ENCODE peak calls at places on chromosomes 16 and 17, in six cellular contexts. A is PC-9, M is GM20000, B is endodermal cell, H is fibroblast of villous mesenchyme, U is neural crest cell. P is an unnamed sample.

GRCh38 chr16:30760577-30761426 is 1.1 kb downstream of the CFAP119 start:
- DNase-seq in U (no peak), H (no peak), A (peak), B (no peak), M (no peak), P (no peak)

GRCh38 chr17:72340836-72341235 is 220.0 kb downstream of the SOX9 start:
- DNase-seq in M (no peak), U (no peak), B (no peak), A (no peak), H (no peak), P (no peak)

GRCh38 chr16:89764711-89765201 is 43.4 kb downstream of the ZNF276 start:
- DNase-seq in M (peak), B (no peak), U (no peak), H (peak), A (no peak), P (no peak)

GRCh38 chr16:89096768-89097527 is 3.3 kb downstream of the ACSF3 start:
- DNase-seq in H (peak), A (no peak), M (no peak), B (no peak), U (no peak), P (no peak)

GRCh38 chr16:87715658-87716057 is 50.1 kb downstream of the KLHDC4 start:
- DNase-seq in B (no peak), M (no peak), H (no peak), U (no peak), A (no peak), P (no peak)

GRCh38 chr17:39208893-39209292 is 8.8 kb downstream of the RPL19 start:
- DNase-seq in H (peak), U (no peak), M (peak), A (no peak), B (peak), P (no peak)

GRCh38 chr17:78854508-78854907 is 13.9 kb upstream of the USP36 start:
- DNase-seq in M (no peak), U (no peak), B (no peak), A (no peak), H (no peak), P (no peak)

GRCh38 chr17:72511874-72512273 is 391.1 kb downstream of the SOX9 start:
- DNase-seq in A (no peak), H (no peak), U (no peak), B (no peak), M (no peak), P (no peak)

GRCh38 chr17:16349461-16349860 is 3.8 kb downstream of the CENPV start:
- DNase-seq in M (no peak), H (no peak), A (no peak), U (no peak), B (no peak), P (no peak)

DNA sequence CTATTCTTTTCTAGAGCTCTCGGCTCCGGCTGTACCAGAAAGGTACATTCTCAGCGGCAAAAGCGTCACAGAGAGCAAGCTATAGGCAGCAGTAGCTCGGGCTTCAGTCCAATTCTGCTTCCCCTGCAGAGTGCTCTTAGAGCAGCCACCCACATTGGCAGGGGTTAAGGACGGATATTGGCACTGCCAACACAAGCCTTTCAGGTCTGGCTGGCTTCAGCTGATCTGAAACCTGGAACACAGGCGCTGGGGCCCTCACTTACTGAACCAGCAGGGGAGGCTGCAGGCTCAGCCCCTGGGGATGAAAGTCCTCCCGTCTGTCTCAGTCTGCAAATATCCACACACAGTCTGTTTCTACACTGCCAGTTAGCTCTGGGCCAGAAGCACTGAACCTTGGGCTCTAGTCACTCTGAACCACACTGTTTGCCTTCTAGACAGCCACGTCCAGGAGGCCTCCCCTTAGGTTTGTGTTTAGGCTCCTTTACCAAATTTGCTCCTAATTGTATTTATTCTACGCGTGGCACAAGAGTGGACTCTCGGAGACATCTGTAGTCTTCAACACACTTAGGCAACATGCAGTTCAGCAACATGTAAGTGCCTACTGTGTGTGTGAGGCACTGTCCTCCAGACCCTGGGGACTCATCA is 40.1 kb downstream of the HIC1 start:
- DNase-seq in B (peak), H (peak), U (no peak), M (peak), A (no peak), P (no peak)
- TF ChIP-seq CTCF in B (peak), H (peak), U (no peak), M (peak), A (peak), P (no peak)

DNA sequence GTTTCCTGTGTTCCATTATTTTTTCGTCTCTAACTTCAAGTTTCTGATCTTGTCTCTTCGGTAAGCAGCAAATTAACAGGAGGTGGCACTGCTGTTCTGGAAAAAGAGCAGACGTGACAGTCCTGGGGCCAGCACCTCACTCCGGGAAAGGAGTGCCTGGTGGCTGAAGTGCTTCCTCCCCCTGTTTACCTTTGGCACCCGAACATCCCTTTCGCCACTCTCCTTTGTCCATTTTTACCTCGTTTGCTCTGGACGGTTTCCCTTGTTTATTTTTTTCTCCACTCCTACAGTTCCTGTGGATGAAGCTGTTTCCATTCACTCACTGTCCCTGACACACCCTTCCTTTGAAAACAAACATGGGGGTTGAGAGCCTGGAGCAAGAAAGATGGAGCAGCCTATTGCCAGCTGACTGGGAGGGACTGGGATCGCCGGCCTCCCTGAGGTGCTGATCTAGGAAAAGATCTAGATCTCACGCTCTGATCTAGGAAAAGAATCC is 12.6 kb downstream of the SAP30BP start:
- DNase-seq in H (peak), M (no peak), B (no peak), U (no peak), A (peak), P (no peak)
- TF ChIP-seq CTCF in H (peak), M (no peak), B (no peak), U (no peak), A (peak), P (no peak)

GRCh38 chr16:85003076-85003475 is 8.3 kb downstream of the ZDHHC7 start:
- DNase-seq in A (no peak), H (no peak), B (no peak), M (no peak), U (no peak), P (no peak)
- TF ChIP-seq CTCF in A (no peak), H (no peak), B (no peak), M (no peak), U (no peak), P (no peak)

GRCh38 chr16:1676661-1677060 is 1.4 kb upstream of the JPT2 start:
- DNase-seq in B (peak), U (no peak), H (no peak), M (no peak), A (no peak), P (no peak)

GRCh38 chr16:1677942-1678499 is at the start of gene JPT2:
- DNase-seq in A (peak), M (peak), H (peak), B (peak), U (peak), P (peak)

GRCh38 chr16:1680361-1680760 is 2.3 kb downstream of the JPT2 start:
- DNase-seq in U (no peak), H (no peak), B (peak), A (no peak), M (no peak), P (no peak)

GRCh38 chr16:1677339-1677738 is 740 bp upstream of the JPT2 start:
- DNase-seq in U (no peak), B (no peak), M (no peak), H (no peak), A (no peak), P (no peak)

GRCh38 chr16:1678500-1679098 is 520 bp downstream of the JPT2 start:
- DNase-seq in A (no peak), M (no peak), U (peak), H (peak), B (peak), P (peak)
- TF ChIP-seq CTCF in A (no peak), M (no peak), U (no peak), H (no peak), B (no peak), P (no peak)